ENCODE peak calls at places on chromosomes 5 and 9, in seven cellular contexts. O, D, S, Z, V, G and P are unnamed samples.

GRCh38 chr9:22654833-22655232 is 208.2 kb downstream of the DMRTA1 start:
- DNase-seq in O (no peak), D (no peak), S (no peak), Z (no peak), V (no peak), G (no peak), P (no peak)

GRCh38 chr9:110671849-110672248 is 3.3 kb downstream of the MUSK start:
- DNase-seq in O (no peak), D (no peak), S (no peak), Z (no peak), V (no peak), G (no peak), P (no peak)

GRCh38 chr5:55308254-55308836 is 556 bp downstream of the MTREX start:
- DNase-seq in O (no peak), D (no peak), S (peak; percentile 35), Z (peak; percentile 33), V (no peak), G (no peak), P (no peak)

GRCh38 chr9:137682431-137682991 is 63.7 kb downstream of the EHMT1 start:
- DNase-seq in O (no peak), D (no peak), S (no peak), Z (no peak), V (peak; percentile 42), G (no peak), P (no peak)

GRCh38 chr9:18393340-18394130 is 80.4 kb upstream of the ADAMTSL1 start:
- DNase-seq in O (no peak), D (no peak), S (peak; percentile 81), Z (peak; percentile 96), V (no peak), G (peak; percentile 78), P (no peak)

GRCh38 chr9:89629096-89629976 is 24.5 kb downstream of the GADD45G start:
- DNase-seq in O (no peak), D (no peak), S (no peak), Z (no peak), V (no peak), G (no peak), P (no peak)

GRCh38 chr5:176857514-176858273 is 41.5 kb downstream of the HK3 start:
- DNase-seq in O (no peak), D (no peak), S (no peak), Z (no peak), V (no peak), G (no peak), P (no peak)

GRCh38 chr5:159047081-159047480 is 52.6 kb downstream of the EBF1 start:
- DNase-seq in O (no peak), D (no peak), S (no peak), Z (peak; percentile 64), V (no peak), G (no peak), P (no peak)

GRCh38 chr9:120182011-120182410 is 398.0 kb downstream of the CDK5RAP2 start:
- DNase-seq in O (no peak), D (no peak), S (no peak), Z (no peak), V (no peak), G (no peak), P (no peak)

GRCh38 chr9:90858505-90858904 is 56.9 kb downstream of the SYK start:
- DNase-seq in O (no peak), D (no peak), S (no peak), Z (no peak), V (no peak), G (no peak), P (no peak)

GRCh38 chr5:130243641-130244040 is 339.4 kb downstream of the CHSY3 start:
- DNase-seq in O (no peak), D (no peak), S (no peak), Z (no peak), V (peak; percentile 13), G (no peak), P (no peak)

GRCh38 chr5:177339107-177339638 is 12.3 kb downstream of the LMAN2 start:
- DNase-seq in O (no peak), D (no peak), S (no peak), Z (no peak), V (no peak), G (no peak), P (no peak)

GRCh38 chr5:167820266-167820988 is 471.0 kb upstream of the WWC1 start:
- DNase-seq in O (no peak), D (no peak), S (no peak), Z (no peak), V (peak; percentile 45), G (no peak), P (no peak)

GRCh38 chr5:139462582-139463276 is at the start of gene ECSCR:
- DNase-seq in O (no peak), D (no peak), S (no peak), Z (peak; percentile 44), V (no peak), G (peak; percentile 57), P (no peak)

GRCh38 chr5:54793612-54794436 is 191.6 kb downstream of the ESM1 start:
- DNase-seq in O (no peak), D (no peak), S (no peak), Z (peak; percentile 39), V (no peak), G (no peak), P (no peak)

GRCh38 chr5:108727639-108728565 is 19.8 kb upstream of the FER start:
- DNase-seq in O (peak; percentile 61), D (peak; percentile 82), S (peak; percentile 93), Z (peak; percentile 91), V (peak; percentile 93), G (peak; percentile 90), P (peak; percentile 27)

GRCh38 chr5:31161772-31162171 is 31.7 kb upstream of the CDH6 start:
- DNase-seq in O (no peak), D (no peak), S (peak; percentile 17), Z (peak; percentile 35), V (peak; percentile 85), G (no peak), P (no peak)

GRCh38 chr5:131417240-131417869 is 153.5 kb downstream of the CDC42SE2 start:
- DNase-seq in O (peak; percentile 38), D (no peak), S (peak; percentile 85), Z (peak; percentile 72), V (peak; percentile 85), G (peak; percentile 66), P (no peak)

GRCh38 chr5:180744253-180744652 is 4.4 kb upstream of the OR2Y1 start:
- DNase-seq in O (no peak), D (no peak), S (no peak), Z (no peak), V (no peak), G (no peak), P (no peak)

GRCh38 chr9:107336718-107337360 is 53.8 kb downstream of the RAD23B start:
- DNase-seq in O (peak; percentile 9), D (no peak), S (no peak), Z (peak; percentile 74), V (no peak), G (no peak), P (no peak)